ENCODE peak calls at places on chromosomes 11 and 22, in five cellular contexts. S, T, P, H and V are unnamed samples. For H3K4me1, the result is how much of the 10 kb centered on the place peaks cover.

GRCh38 chr11:113632981-113633380 is 73.1 kb downstream of the TMPRSS5 start:
- DNase-seq in S (no peak), T (no peak), P (no peak), H (no peak), V (no peak)

GRCh38 chr11:69010964-69011623 is 2.0 kb downstream of the MRGPRF start:
- DNase-seq in S (peak), T (peak), P (peak), H (peak), V (peak)

GRCh38 chr11:25859776-25860175 is 472.2 kb upstream of the ANO3 start:
- DNase-seq in S (no peak), T (no peak), P (no peak), H (no peak), V (no peak)

GRCh38 chr11:76348348-76348747 is 32.6 kb downstream of the THAP12 start:
- DNase-seq in S (no peak), T (no peak), P (no peak), H (no peak), V (no peak)

GRCh38 chr11:11993814-11994213 is 14.6 kb downstream of the DKK3 start:
- DNase-seq in S (no peak), T (peak), P (no peak), H (no peak), V (peak)

GRCh38 chr11:116366980-116367640 is 405.7 kb downstream of the BUD13 start:
- DNase-seq in S (no peak), T (no peak), P (no peak), H (no peak), V (no peak)

GRCh38 chr11:70290341-70291065 is 20.0 kb downstream of the PPFIA1 start:
- DNase-seq in S (no peak), T (no peak), P (no peak), H (no peak), V (peak)

GRCh38 chr11:73313652-73314051 is 5.6 kb downstream of the ARHGEF17 start:
- DNase-seq in S (no peak), T (no peak), P (no peak), H (no peak), V (no peak)

GRCh38 chr11:109960831-109961230 is 132.4 kb upstream of the ZC3H12C start:
- DNase-seq in S (no peak), T (peak), P (peak), H (peak), V (peak)

GRCh38 chr11:10658621-10659338 is 34.8 kb downstream of the IRAG1 start:
- DNase-seq in S (no peak), T (no peak), P (no peak), H (no peak), V (no peak)

GRCh38 chr11:43555811-43556210 is 124.7 kb upstream of the HSD17B12 start:
- DNase-seq in S (no peak), T (peak), P (peak), H (no peak), V (peak)

GRCh38 chr11:107719557-107720304 is 7.9 kb upstream of the SLN start:
- DNase-seq in S (no peak), T (no peak), P (no peak), H (no peak), V (no peak)

GRCh38 chr11:72685560-72686480 is 11.6 kb upstream of the PDE2A start:
- DNase-seq in S (no peak), T (peak), P (peak), H (peak), V (no peak)

GRCh38 chr11:119800619-119801018 is 71.6 kb upstream of the NECTIN1 start:
- DNase-seq in S (no peak), T (no peak), P (peak), H (no peak), V (no peak)

GRCh38 chr22:19854778-19855503 is at the start of the genes GNB1L and RTL10:
- DNase-seq in S (peak), T (peak), P (peak), H (peak), V (peak)
- TF ChIP-seq POLR2A in S (peak), T (peak), P (peak), H (peak), V (peak)

DNA sequence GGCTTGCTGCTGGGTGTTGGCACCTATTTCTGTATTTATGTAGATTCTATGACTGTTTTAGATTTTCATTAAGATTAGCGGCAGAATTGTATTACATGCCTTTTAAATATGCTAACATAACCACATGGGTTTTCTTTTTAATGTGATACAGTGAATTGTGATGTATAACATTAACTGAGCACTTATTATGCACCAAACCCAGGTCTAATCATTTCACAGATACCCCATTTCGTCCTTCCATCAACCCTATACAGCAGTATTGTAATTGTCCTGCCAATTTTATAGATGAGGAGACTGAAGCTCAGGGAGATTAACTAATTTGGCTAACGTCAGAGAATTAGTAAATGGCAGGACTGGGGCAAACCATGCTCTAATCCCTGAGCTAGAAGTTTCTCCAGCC is 38.4 kb downstream of the PACSIN2 start:
- DNase-seq in S (no peak), T (no peak), P (no peak), H (no peak), V (no peak)
- H3K4me1 ChIP-seq in S (under half), T (under half), P (under half), H (half or more), V (under half)

DNA sequence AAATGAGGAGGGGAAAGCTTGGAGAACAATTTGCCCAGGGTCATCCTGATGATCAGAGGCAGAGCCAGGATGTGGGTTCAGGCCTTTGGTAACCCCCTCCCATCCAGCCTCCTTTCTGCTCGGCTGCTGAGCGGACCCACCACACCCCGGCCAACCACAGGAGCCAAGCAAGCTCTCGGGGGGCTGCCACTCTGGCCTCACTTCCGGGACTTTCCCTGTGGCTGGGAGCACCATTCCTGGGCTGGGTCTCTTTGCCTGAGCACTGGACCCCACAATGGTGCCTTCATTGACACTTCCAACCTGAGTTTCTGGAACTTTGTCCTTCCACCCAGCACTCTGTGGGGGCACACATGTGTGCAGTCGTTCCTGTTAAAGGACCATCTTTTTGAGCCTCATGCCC is 9.8 kb downstream of the TOP3B start:
- DNase-seq in S (no peak), T (no peak), P (no peak), H (no peak), V (no peak)
- TF ChIP-seq POLR2A in S (no peak), T (no peak), P (no peak), H (no peak), V (no peak)

GRCh38 chr22:39237276-39238123 is 7.3 kb downstream of the PDGFB start:
- DNase-seq in S (no peak), T (peak), P (no peak), H (no peak), V (no peak)
- H3K4me1 ChIP-seq in S (under half), T (under half), P (under half), H (half or more), V (under half)

GRCh38 chr11:59336176-59336575 is 22.5 kb upstream of the OR5AN1 start:
- DNase-seq in S (no peak), T (no peak), P (no peak), H (no peak), V (no peak)
- TF ChIP-seq POLR2A in S (no peak), T (no peak), P (no peak), H (no peak), V (no peak)

GRCh38 chr11:57778318-57779037 is 16.9 kb downstream of the CTNND1 start:
- DNase-seq in S (peak), T (peak), P (peak), H (peak), V (peak)
- H3K4me1 ChIP-seq in S (under half), T (half or more), P (half or more), H (half or more), V (half or more)

GRCh38 chr22:30423959-30424380 is 1.6 kb upstream of the MTFP1 start:
- DNase-seq in S (peak), T (peak), P (peak), H (peak), V (peak)
- TF ChIP-seq POLR2A in S (peak), T (peak), P (peak), H (peak), V (no peak)

DNA sequence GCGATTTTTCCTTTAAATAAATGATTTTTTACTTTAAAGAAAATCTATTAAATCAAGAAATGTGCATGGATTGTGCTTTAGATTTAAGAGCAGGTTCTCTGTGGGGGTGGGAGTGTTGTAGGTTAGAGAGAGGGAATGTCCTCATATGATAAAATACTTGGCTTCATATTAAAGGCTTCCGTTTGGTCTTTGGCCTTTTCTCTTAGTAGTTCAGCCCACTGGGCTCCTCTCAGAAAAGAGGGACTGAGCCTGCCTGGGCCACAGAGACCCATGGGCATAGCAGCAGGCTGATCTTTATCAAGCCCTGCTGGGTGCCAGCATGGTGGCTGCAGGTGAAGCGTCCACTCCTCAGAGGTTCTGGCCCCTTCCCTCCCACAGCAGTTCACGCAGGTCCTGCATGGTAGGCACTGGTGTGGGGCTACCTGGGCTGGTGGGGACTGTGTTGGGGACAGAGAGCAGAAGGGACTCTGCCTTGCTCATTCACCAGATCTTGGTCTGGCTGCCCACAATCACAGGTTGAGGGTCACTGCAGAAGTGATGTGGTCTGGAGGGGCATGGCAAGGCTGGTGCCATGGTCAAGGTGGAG is 4.3 kb downstream of the PANX1 start:
- DNase-seq in S (no peak), T (no peak), P (no peak), H (no peak), V (no peak)
- H3K4me1 ChIP-seq in S (under half), T (under half), P (under half), H (under half), V (under half)